ENCODE peak calls at places on chromosomes 13 and 19, in seven cellular contexts. W, H, K, B, P, N and A are unnamed samples.

GRCh38 chr13:29911781-29912478 is 61.5 kb upstream of the UBL3 start:
- ATAC-seq in W (no peak), H (no peak), B (no peak), N (peak; percentile 12), K (no peak), P (no peak), A (no peak)

GRCh38 chr19:39398297-39398864 is 7.2 kb downstream of the MED29 start:
- ATAC-seq in N (peak; percentile 47), W (no peak), P (peak; percentile 62), H (peak; percentile 5), B (no peak), K (peak; percentile 25), A (peak; percentile 30)

GRCh38 chr13:44759222-44759721 is 183.1 kb upstream of the TSC22D1 start:
- ATAC-seq in W (peak; percentile 4), B (no peak), K (no peak), P (peak; percentile 52), N (no peak), H (no peak), A (no peak)

GRCh38 chr19:55228015-55228391 is 560 bp downstream of the TMEM86B start:
- ATAC-seq in B (no peak), H (peak; percentile 84), P (no peak), W (no peak), N (no peak), K (peak; percentile 2), A (no peak)

GRCh38 chr19:38070573-38070972 is 153.4 kb downstream of the DPF1 start:
- ATAC-seq in N (no peak), B (no peak), W (peak; percentile 69), K (no peak), P (no peak), H (no peak), A (no peak)

GRCh38 chr19:53246498-53246897 is 8.2 kb downstream of the ZNF677 start:
- ATAC-seq in H (no peak), W (no peak), B (no peak), K (no peak), N (no peak), P (no peak), A (peak; percentile 37)

GRCh38 chr19:51760811-51761356 is at the start of gene FPR2:
- ATAC-seq in N (peak; percentile 81), B (no peak), P (no peak), K (no peak), H (no peak), W (no peak), A (no peak)

GRCh38 chr13:30915691-30916541 is 9.8 kb downstream of the MEDAG start:
- ATAC-seq in H (no peak), B (no peak), K (no peak), N (no peak), P (no peak), W (no peak), A (no peak)

GRCh38 chr19:39568604-39569003 is 28.6 kb upstream of the EID2 start:
- ATAC-seq in N (no peak), W (no peak), H (no peak), K (no peak), P (no peak), B (no peak), A (peak; percentile 63)

GRCh38 chr19:1172353-1173159 is 1.5 kb downstream of the SBNO2 start:
- ATAC-seq in B (no peak), K (no peak), P (peak; percentile 74), W (peak; percentile 20), H (peak; percentile 51), N (peak; percentile 31), A (no peak)

GRCh38 chr13:50378513-50378970 is 363.3 kb downstream of the KCNRG start:
- ATAC-seq in N (no peak), K (no peak), W (no peak), H (no peak), P (no peak), B (no peak), A (no peak)

GRCh38 chr19:343451-343931 is 1.1 kb downstream of the MIER2 start:
- ATAC-seq in K (no peak), B (no peak), H (no peak), P (no peak), N (no peak), W (peak; percentile 18), A (no peak)

GRCh38 chr13:31530883-31531282 is 208.4 kb upstream of the RXFP2 start:
- ATAC-seq in B (no peak), H (no peak), P (no peak), K (no peak), N (no peak), W (no peak), A (no peak)

GRCh38 chr13:91058066-91058465 is 289.4 kb upstream of the MIR17HG start:
- ATAC-seq in W (peak; percentile 38), N (no peak), H (no peak), K (no peak), B (no peak), P (no peak), A (no peak)

GRCh38 chr19:11256189-11256588 is 6.1 kb downstream of the DOCK6 start:
- ATAC-seq in B (no peak), N (peak; percentile 42), W (no peak), H (peak; percentile 85), P (peak; percentile 25), K (no peak), A (no peak)

GRCh38 chr19:40175820-40176219 is 15.4 kb upstream of the MAP3K10 start:
- ATAC-seq in B (no peak), W (no peak), N (no peak), H (peak; percentile 62), K (no peak), P (no peak), A (no peak)

GRCh38 chr13:28001837-28002473 is 13.5 kb upstream of the URAD start:
- ATAC-seq in B (no peak), P (no peak), K (no peak), H (no peak), W (no peak), N (peak; percentile 47), A (no peak)

GRCh38 chr13:105121221-105121620 is 1414.2 kb downstream of the EFNB2 start:
- ATAC-seq in N (no peak), W (no peak), K (no peak), B (no peak), H (no peak), P (peak; percentile 22), A (no peak)

GRCh38 chr19:40241125-40241808 is 14.8 kb upstream of the CCNP start:
- ATAC-seq in N (no peak), P (no peak), B (no peak), W (no peak), K (no peak), H (no peak), A (no peak)

GRCh38 chr19:56108447-56109195 is 12.5 kb downstream of the ZNF787 start:
- ATAC-seq in B (no peak), N (no peak), H (peak; percentile 33), W (no peak), K (no peak), P (no peak), A (no peak)

GRCh38 chr13:98397221-98397620 is 179.7 kb downstream of the STK24 start:
- ATAC-seq in W (peak; percentile 33), H (no peak), N (peak; percentile 49), P (no peak), B (no peak), K (no peak), A (no peak)

GRCh38 chr19:45424191-45425058 is 708 bp upstream of the ERCC1 start:
- ATAC-seq in H (peak; percentile 40), N (peak; percentile 58), K (peak; percentile 88), P (peak; percentile 70), W (peak; percentile 80), B (peak; percentile 22), A (peak; percentile 79)

GRCh38 chr19:46992699-46993535 is 26.7 kb upstream of the NPAS1 start:
- ATAC-seq in N (no peak), P (no peak), K (no peak), H (peak; percentile 18), W (no peak), B (no peak), A (no peak)

GRCh38 chr13:22137361-22138050 is 466.6 kb downstream of the FGF9 start:
- ATAC-seq in N (no peak), K (no peak), H (no peak), B (no peak), P (no peak), W (no peak), A (no peak)

GRCh38 chr13:90068658-90069057 is 1278.8 kb upstream of the MIR17HG start:
- ATAC-seq in K (no peak), B (no peak), N (peak; percentile 61), P (no peak), W (no peak), H (no peak), A (no peak)

GRCh38 chr13:85441975-85442374 is 357.2 kb downstream of the SLITRK6 start:
- ATAC-seq in H (no peak), W (no peak), K (no peak), P (no peak), B (no peak), N (no peak), A (no peak)

GRCh38 chr19:18149596-18149975 is 3.4 kb upstream of the PIK3R2 start:
- ATAC-seq in N (no peak), B (no peak), W (no peak), H (no peak), K (no peak), P (no peak), A (no peak)

GRCh38 chr13:105276571-105276970 is 1258.9 kb downstream of the EFNB2 start:
- ATAC-seq in K (no peak), N (peak; percentile 32), B (no peak), H (no peak), P (no peak), W (no peak), A (no peak)